ENCODE peak calls at places on chromosomes 11 and 22, in five cellular contexts. C is cardiac muscle cell, X is foreskin fibroblast, I is HL-60, P is AG10803. Q is an unnamed sample.

GRCh38 chr11:43833657-43834073 is 47.0 kb upstream of the ALKBH3 start:
- DNase-seq in C (peak), X (no peak), I (no peak), P (peak), Q (no peak)

GRCh38 chr22:23065069-23065451 is 5.3 kb upstream of the GNAZ start:
- DNase-seq in C (no peak), X (no peak), I (no peak), P (no peak), Q (no peak)

GRCh38 chr22:46593211-46593676 is 26.9 kb upstream of the GRAMD4 start:
- DNase-seq in C (no peak), X (no peak), I (peak), P (no peak), Q (no peak)

GRCh38 chr11:64378335-64378884 is 19.4 kb downstream of the RPS6KA4 start:
- DNase-seq in C (peak), X (no peak), I (no peak), P (peak), Q (no peak)

GRCh38 chr11:2307733-2308331 is 6.0 kb downstream of the TSPAN32 start:
- DNase-seq in C (no peak), X (no peak), I (no peak), P (no peak), Q (no peak)

GRCh38 chr22:48781391-48781790 is 1046.3 kb downstream of the BRD1 start:
- DNase-seq in C (no peak), X (no peak), I (no peak), P (no peak), Q (no peak)

GRCh38 chr22:45922661-45923060 is 54.3 kb downstream of the WNT7B start:
- DNase-seq in C (no peak), X (no peak), I (no peak), P (no peak), Q (no peak)

GRCh38 chr11:118169300-118170140 is 6.9 kb downstream of the SCN2B start:
- DNase-seq in C (no peak), X (no peak), I (no peak), P (no peak), Q (peak)

GRCh38 chr11:10670099-10670498 is 23.5 kb downstream of the IRAG1 start:
- DNase-seq in C (no peak), X (no peak), I (no peak), P (no peak), Q (no peak)

GRCh38 chr11:17733261-17733660 is 1.3 kb upstream of the KCNC1 start:
- DNase-seq in C (no peak), X (no peak), I (no peak), P (no peak), Q (no peak)

GRCh38 chr11:32105871-32106312 is 15.0 kb downstream of the RCN1 start:
- DNase-seq in C (no peak), X (no peak), I (no peak), P (no peak), Q (no peak)

GRCh38 chr11:27124514-27125264 is 84.1 kb downstream of the BBOX1 start:
- DNase-seq in C (peak), X (peak), I (no peak), P (peak), Q (no peak)

GRCh38 chr22:37906364-37907008 is 389 bp downstream of the MICALL1 start:
- DNase-seq in C (no peak), X (no peak), I (no peak), P (no peak), Q (no peak)

GRCh38 chr11:76978818-76979217 is 55.4 kb upstream of the B3GNT6 start:
- DNase-seq in C (no peak), X (no peak), I (no peak), P (no peak), Q (peak)

GRCh38 chr11:109696191-109696897 is 274.4 kb downstream of the C11orf87 start:
- DNase-seq in C (peak), X (peak), I (no peak), P (peak), Q (no peak)

GRCh38 chr11:3641701-3642070 is at the start of gene ART5:
- DNase-seq in C (no peak), X (no peak), I (no peak), P (no peak), Q (no peak)

GRCh38 chr11:8613036-8613435 is 19.0 kb upstream of the STK33 start:
- DNase-seq in C (peak), X (no peak), I (no peak), P (no peak), Q (no peak)

GRCh38 chr11:104487035-104487775 is 323.3 kb upstream of the PDGFD start:
- DNase-seq in C (peak), X (no peak), I (no peak), P (no peak), Q (no peak)

GRCh38 chr22:38923463-38924196 is 33.8 kb upstream of the APOBEC3A start:
- DNase-seq in C (peak), X (peak), I (no peak), P (peak), Q (peak)

GRCh38 chr11:61041755-61042518 is 60.4 kb upstream of the CD5 start:
- DNase-seq in C (peak), X (no peak), I (no peak), P (no peak), Q (peak)

GRCh38 chr11:17573526-17573925 is 26.5 kb downstream of the OTOG start:
- DNase-seq in C (no peak), X (no peak), I (no peak), P (no peak), Q (no peak)

GRCh38 chr22:31897842-31898241 is 46.5 kb upstream of the YWHAH start:
- DNase-seq in C (no peak), X (peak), I (no peak), P (peak), Q (no peak)

GRCh38 chr11:117600976-117601708 is 195.9 kb downstream of the DSCAML1 start:
- DNase-seq in C (no peak), X (no peak), I (no peak), P (no peak), Q (no peak)

GRCh38 chr11:105244157-105244820 is 104.7 kb upstream of the CARD18 start:
- DNase-seq in C (peak), X (peak), I (peak), P (peak), Q (peak)

GRCh38 chr11:71548716-71549151 is 514 bp downstream of the KRTAP5-9 start:
- DNase-seq in C (no peak), X (no peak), I (no peak), P (no peak), Q (no peak)

GRCh38 chr11:130223291-130223971 is 63.8 kb downstream of the ST14 start:
- DNase-seq in C (peak), X (no peak), I (no peak), P (no peak), Q (no peak)

GRCh38 chr11:111441443-111441842 is 62.4 kb upstream of the POU2AF1 start:
- DNase-seq in C (peak), X (peak), I (no peak), P (peak), Q (no peak)

GRCh38 chr22:31588970-31589675 is 72.9 kb downstream of the PISD start:
- DNase-seq in C (no peak), X (no peak), I (no peak), P (no peak), Q (no peak)

GRCh38 chr11:123235117-123235686 is 40.2 kb upstream of the CLMP start:
- DNase-seq in C (peak), X (no peak), I (no peak), P (no peak), Q (peak)

GRCh38 chr11:71991494-71991893 is 7.2 kb upstream of the IL18BP start:
- DNase-seq in C (no peak), X (no peak), I (no peak), P (no peak), Q (no peak)

GRCh38 chr11:34274712-34275398 is 83.0 kb downstream of the ABTB2 start:
- DNase-seq in C (peak), X (peak), I (no peak), P (peak), Q (peak)

GRCh38 chr22:41301085-41302015 is at the start of gene ZC3H7B:
- DNase-seq in C (peak), X (peak), I (peak), P (peak), Q (peak)

GRCh38 chr11:86990520-86990919 is 35.3 kb upstream of the FZD4 start:
- DNase-seq in C (peak), X (peak), I (no peak), P (peak), Q (no peak)

GRCh38 chr22:47374273-47374771 is 611.9 kb downstream of the TBC1D22A start:
- DNase-seq in C (no peak), X (no peak), I (no peak), P (no peak), Q (no peak)

GRCh38 chr11:98674390-98674789 is 346.4 kb upstream of the CNTN5 start:
- DNase-seq in C (no peak), X (no peak), I (no peak), P (no peak), Q (no peak)

GRCh38 chr11:98679673-98680072 is 341.1 kb upstream of the CNTN5 start:
- DNase-seq in C (no peak), X (no peak), I (no peak), P (no peak), Q (no peak)
- H3K4me3 ChIP-seq in C (no peak), X (no peak), I (no peak), P (no peak), Q (no peak)

GRCh38 chr11:95715777-95716241 is 73.8 kb downstream of the FAM76B start:
- DNase-seq in C (peak), X (no peak), I (peak), P (peak), Q (no peak)
- H3K4me3 ChIP-seq in C (no peak), X (no peak), I (no peak), P (no peak), Q (no peak)

DNA sequence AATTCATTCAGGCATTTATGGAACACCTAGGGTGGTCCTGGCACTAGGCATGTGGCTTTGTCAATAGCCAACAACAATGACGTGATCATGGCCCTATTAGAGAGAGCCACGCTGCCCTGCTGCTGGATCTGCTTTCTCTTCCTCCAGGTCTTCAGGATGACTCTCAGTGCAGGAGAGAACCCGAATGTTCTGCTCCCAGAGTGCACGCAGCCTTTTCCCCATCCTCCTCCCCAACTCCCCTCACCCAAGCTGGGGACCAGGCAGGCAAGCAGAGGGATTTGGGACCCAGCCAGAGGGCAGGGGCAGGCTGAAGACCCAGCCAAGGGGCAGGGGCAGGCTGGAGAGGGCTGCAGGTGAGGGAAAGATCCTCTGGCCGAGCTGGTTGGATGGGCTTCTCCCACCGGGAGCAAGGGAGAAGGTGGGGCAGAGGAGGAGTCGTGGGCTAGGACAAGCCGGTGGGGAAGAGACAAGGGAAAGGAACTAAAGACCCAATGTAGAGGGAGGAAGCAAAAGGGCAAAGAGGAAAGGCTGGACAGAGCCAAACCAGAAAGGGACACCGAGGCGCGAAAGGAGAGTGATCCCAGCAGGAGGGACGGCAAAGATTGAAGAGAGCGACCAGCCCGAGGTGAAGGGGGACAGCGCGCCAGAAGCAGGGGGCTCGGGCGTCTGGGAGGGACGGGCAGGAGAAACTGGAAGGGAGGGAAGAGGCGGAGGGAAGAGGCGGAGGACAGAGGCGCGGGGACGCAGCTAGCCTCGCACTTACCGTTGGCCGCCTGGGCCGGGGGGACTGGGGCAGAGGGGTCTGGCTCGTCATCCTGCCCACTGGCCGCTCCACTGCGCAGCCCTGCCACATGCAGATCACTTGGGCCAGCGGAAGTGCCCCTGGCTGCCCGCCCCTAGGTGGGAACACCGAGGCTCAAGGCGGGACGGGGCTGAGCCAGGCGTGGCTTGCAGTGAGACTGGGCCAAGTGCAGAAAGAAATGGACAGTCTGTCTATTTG is at the start of gene KCTD14:
- DNase-seq in C (peak), X (no peak), I (no peak), P (no peak), Q (peak)
- H3K4me3 ChIP-seq in C (peak), X (peak), I (no peak), P (peak), Q (peak)

GRCh38 chr11:7520981-7521487 is 7.2 kb downstream of the PPFIBP2 start:
- DNase-seq in C (no peak), X (no peak), I (no peak), P (no peak), Q (no peak)
- H3K4me3 ChIP-seq in C (no peak), X (no peak), I (no peak), P (no peak), Q (no peak)

GRCh38 chr11:62603072-62603408 is 1.4 kb upstream of the MTA2 start:
- DNase-seq in C (no peak), X (no peak), I (no peak), P (no peak), Q (no peak)
- H3K4me3 ChIP-seq in C (no peak), X (peak), I (no peak), P (peak), Q (peak)

GRCh38 chr11:134837887-134838232 is 425.8 kb upstream of the B3GAT1 start:
- DNase-seq in C (no peak), X (no peak), I (no peak), P (no peak), Q (no peak)
- H3K4me3 ChIP-seq in C (no peak), X (no peak), I (no peak), P (no peak), Q (no peak)

Q was measured in heart right ventricle.